ENCODE peak calls at places on chromosomes 3 and 15, in ten cellular contexts. Y is tibial nerve; V is stimulated activated CD8-positive, alpha-beta memory T cell treated with anti-CD3 and anti-CD28 coated beads, Interleukin-7, amount 100 ng/mL, for 4 hours; O is SHP77; X is substantia nigra; T is activated CD4-positive, CD25-positive, alpha-beta regulatory T cell treated with anti-CD3 and anti-CD28 coated beads, Interleukin-2, amount 50 U/mL, for 16 hours; W is T-cell; R is stimulated activated CD4-positive, alpha-beta T cell treated with anti-CD3 and anti-CD28 coated beads, Interleukin-15, amount 100 ng/mL, for 1 hour; I is anterior cingulate cortex; N is HTR-8/SVneo. K is an unnamed sample.
A peak's percentile ranks its signal among the peaks of the same experiment; 100 is the strongest.

GRCh38 chr15:69156726-69157381 is 3.6 kb upstream of the GLCE start:
- DNase-seq in Y (no peak), V (no peak), O (no peak), X (no peak), T (no peak), W (no peak), R (no peak), I (no peak), N (no peak), K (no peak)

GRCh38 chr15:98881526-98882517 is 125.8 kb downstream of the PGPEP1L start:
- DNase-seq in Y (no peak), V (no peak), O (peak; percentile 34), X (no peak), T (no peak), W (no peak), R (no peak), I (no peak), N (no peak), K (no peak)

GRCh38 chr15:31569836-31570235 is 243.2 kb downstream of the KLF13 start:
- DNase-seq in Y (no peak), V (no peak), O (no peak), X (no peak), T (no peak), W (no peak), R (no peak), I (no peak), N (no peak), K (no peak)

GRCh38 chr15:33013827-33014445 is 180.6 kb downstream of the FMN1 start:
- DNase-seq in Y (no peak), V (no peak), O (no peak), X (no peak), T (no peak), W (no peak), R (no peak), I (no peak), N (peak; percentile 36), K (no peak)

GRCh38 chr3:29057326-29057725 is 223.5 kb upstream of the RBMS3 start:
- DNase-seq in Y (no peak), V (no peak), O (no peak), X (no peak), T (no peak), W (no peak), R (no peak), I (no peak), N (no peak), K (no peak)

GRCh38 chr15:52093539-52094502 is 18.8 kb downstream of the BCL2L10 start:
- DNase-seq in Y (no peak), V (no peak), O (no peak), X (no peak), T (no peak), W (no peak), R (no peak), I (no peak), N (peak; percentile 66), K (peak; percentile 52)

GRCh38 chr15:52331490-52332240 is 36.1 kb upstream of the MYO5C start:
- DNase-seq in Y (no peak), V (peak; percentile 43), O (no peak), X (no peak), T (peak; percentile 25), W (peak; percentile 40), R (no peak), I (no peak), N (peak; percentile 45), K (no peak)

GRCh38 chr15:67148196-67148701 is 82.8 kb downstream of the SMAD3 start:
- DNase-seq in Y (no peak), V (no peak), O (no peak), X (no peak), T (no peak), W (no peak), R (no peak), I (no peak), N (peak; percentile 39), K (no peak)

GRCh38 chr3:128362026-128362965 is 104.4 kb downstream of the DNAJB8 start:
- DNase-seq in Y (no peak), V (no peak), O (no peak), X (no peak), T (no peak), W (no peak), R (no peak), I (no peak), N (no peak), K (no peak)

GRCh38 chr15:63076136-63077005 is 33.8 kb downstream of the TPM1 start:
- DNase-seq in Y (no peak), V (no peak), O (no peak), X (no peak), T (no peak), W (no peak), R (no peak), I (no peak), N (no peak), K (no peak)

GRCh38 chr3:179791793-179792192 is 139.0 kb downstream of the USP13 start:
- DNase-seq in Y (no peak), V (no peak), O (no peak), X (no peak), T (no peak), W (no peak), R (no peak), I (no peak), N (no peak), K (no peak)